ENCODE peak calls at places on chromosomes 2 and 18, in ten cellular contexts. One of them, this sample, is unnamed.

GRCh38 chr2:111919362-111919761 is 21.0 kb downstream of the MERTK start:
- DNase-seq in CD8-positive, alpha-beta T cell: no peak
- DNase-seq in fibroblast of villous mesenchyme: no peak
- DNase-seq in iPS DF 6.9: no peak
- DNase-seq in psoas muscle: no peak
- DNase-seq in AG04450: no peak
- DNase-seq in HFF-Myc: no peak
- DNase-seq in lung: no peak
- DNase-seq in IMR-90: no peak
- DNase-seq in fibroblast of the aortic adventitia: no peak
- DNase-seq in this sample: no peak

GRCh38 chr2:23694058-23695045 is 232.6 kb downstream of the ATAD2B start:
- DNase-seq in CD8-positive, alpha-beta T cell: no peak
- DNase-seq in fibroblast of villous mesenchyme: no peak
- DNase-seq in iPS DF 6.9: no peak
- DNase-seq in psoas muscle: no peak
- DNase-seq in AG04450: no peak
- DNase-seq in HFF-Myc: no peak
- DNase-seq in lung: no peak
- DNase-seq in IMR-90: no peak
- DNase-seq in fibroblast of the aortic adventitia: no peak
- DNase-seq in this sample: no peak

GRCh38 chr2:120104772-120105171 is 91.9 kb downstream of the EPB41L5 start:
- DNase-seq in CD8-positive, alpha-beta T cell: no peak
- DNase-seq in fibroblast of villous mesenchyme: no peak
- DNase-seq in iPS DF 6.9: no peak
- DNase-seq in psoas muscle: no peak
- DNase-seq in AG04450: no peak
- DNase-seq in HFF-Myc: no peak
- DNase-seq in lung: no peak
- DNase-seq in IMR-90: no peak
- DNase-seq in fibroblast of the aortic adventitia: no peak
- DNase-seq in this sample: no peak

GRCh38 chr2:29064746-29065478 is 9.4 kb downstream of the PCARE start:
- DNase-seq in CD8-positive, alpha-beta T cell: no peak
- DNase-seq in fibroblast of villous mesenchyme: peak
- DNase-seq in iPS DF 6.9: no peak
- DNase-seq in psoas muscle: no peak
- DNase-seq in AG04450: no peak
- DNase-seq in HFF-Myc: no peak
- DNase-seq in lung: no peak
- DNase-seq in IMR-90: no peak
- DNase-seq in fibroblast of the aortic adventitia: no peak
- DNase-seq in this sample: no peak

GRCh38 chr18:40072761-40073160 is 1882.3 kb upstream of the PIK3C3 start:
- DNase-seq in CD8-positive, alpha-beta T cell: no peak
- DNase-seq in fibroblast of villous mesenchyme: no peak
- DNase-seq in iPS DF 6.9: no peak
- DNase-seq in psoas muscle: no peak
- DNase-seq in AG04450: no peak
- DNase-seq in HFF-Myc: no peak
- DNase-seq in lung: no peak
- DNase-seq in IMR-90: no peak
- DNase-seq in fibroblast of the aortic adventitia: no peak
- DNase-seq in this sample: no peak

GRCh38 chr2:32954206-32954605 is 7.5 kb downstream of the LTBP1 start:
- DNase-seq in CD8-positive, alpha-beta T cell: no peak
- DNase-seq in fibroblast of villous mesenchyme: no peak
- DNase-seq in iPS DF 6.9: no peak
- DNase-seq in psoas muscle: no peak
- DNase-seq in AG04450: no peak
- DNase-seq in HFF-Myc: no peak
- DNase-seq in lung: no peak
- DNase-seq in IMR-90: no peak
- DNase-seq in fibroblast of the aortic adventitia: no peak
- DNase-seq in this sample: no peak

GRCh38 chr2:208369091-208369490 is 37.5 kb upstream of the PTH2R start:
- DNase-seq in CD8-positive, alpha-beta T cell: no peak
- DNase-seq in fibroblast of villous mesenchyme: peak
- DNase-seq in iPS DF 6.9: no peak
- DNase-seq in psoas muscle: no peak
- DNase-seq in AG04450: no peak
- DNase-seq in HFF-Myc: no peak
- DNase-seq in lung: no peak
- DNase-seq in IMR-90: peak
- DNase-seq in fibroblast of the aortic adventitia: peak
- DNase-seq in this sample: no peak

GRCh38 chr2:17148298-17149228 is 369.7 kb downstream of the RAD51AP2 start:
- DNase-seq in CD8-positive, alpha-beta T cell: no peak
- DNase-seq in fibroblast of villous mesenchyme: peak
- DNase-seq in iPS DF 6.9: no peak
- DNase-seq in psoas muscle: no peak
- DNase-seq in AG04450: no peak
- DNase-seq in HFF-Myc: no peak
- DNase-seq in lung: no peak
- DNase-seq in IMR-90: no peak
- DNase-seq in fibroblast of the aortic adventitia: peak
- DNase-seq in this sample: no peak

GRCh38 chr2:26421961-26422360 is 20.2 kb downstream of the DRC1 start:
- DNase-seq in CD8-positive, alpha-beta T cell: no peak
- DNase-seq in fibroblast of villous mesenchyme: no peak
- DNase-seq in iPS DF 6.9: no peak
- DNase-seq in psoas muscle: no peak
- DNase-seq in AG04450: no peak
- DNase-seq in HFF-Myc: no peak
- DNase-seq in lung: no peak
- DNase-seq in IMR-90: no peak
- DNase-seq in fibroblast of the aortic adventitia: no peak
- DNase-seq in this sample: no peak

GRCh38 chr2:162661618-162662017 is 176.9 kb downstream of the KCNH7 start:
- DNase-seq in CD8-positive, alpha-beta T cell: no peak
- DNase-seq in fibroblast of villous mesenchyme: no peak
- DNase-seq in iPS DF 6.9: no peak
- DNase-seq in psoas muscle: no peak
- DNase-seq in AG04450: no peak
- DNase-seq in HFF-Myc: no peak
- DNase-seq in lung: no peak
- DNase-seq in IMR-90: no peak
- DNase-seq in fibroblast of the aortic adventitia: no peak
- DNase-seq in this sample: no peak

GRCh38 chr2:27977623-27978312 is 87.2 kb downstream of the BABAM2 start:
- DNase-seq in CD8-positive, alpha-beta T cell: no peak
- DNase-seq in fibroblast of villous mesenchyme: peak
- DNase-seq in iPS DF 6.9: no peak
- DNase-seq in psoas muscle: peak
- DNase-seq in AG04450: peak
- DNase-seq in HFF-Myc: peak
- DNase-seq in lung: no peak
- DNase-seq in IMR-90: peak
- DNase-seq in fibroblast of the aortic adventitia: peak
- DNase-seq in this sample: no peak

GRCh38 chr2:53490659-53491058 is 276.9 kb upstream of the CHAC2 start:
- DNase-seq in CD8-positive, alpha-beta T cell: no peak
- DNase-seq in fibroblast of villous mesenchyme: peak
- DNase-seq in iPS DF 6.9: no peak
- DNase-seq in psoas muscle: peak
- DNase-seq in AG04450: peak
- DNase-seq in HFF-Myc: no peak
- DNase-seq in lung: no peak
- DNase-seq in IMR-90: peak
- DNase-seq in fibroblast of the aortic adventitia: peak
- DNase-seq in this sample: no peak

GRCh38 chr18:70641156-70641775 is 352.4 kb downstream of the SOCS6 start:
- DNase-seq in CD8-positive, alpha-beta T cell: no peak
- DNase-seq in fibroblast of villous mesenchyme: no peak
- DNase-seq in iPS DF 6.9: no peak
- DNase-seq in psoas muscle: no peak
- DNase-seq in AG04450: no peak
- DNase-seq in HFF-Myc: no peak
- DNase-seq in lung: no peak
- DNase-seq in IMR-90: no peak
- DNase-seq in fibroblast of the aortic adventitia: no peak
- DNase-seq in this sample: no peak

GRCh38 chr2:132547089-132547687 is 122.8 kb downstream of the LYPD1 start:
- DNase-seq in CD8-positive, alpha-beta T cell: no peak
- DNase-seq in fibroblast of villous mesenchyme: peak
- DNase-seq in iPS DF 6.9: peak
- DNase-seq in psoas muscle: peak
- DNase-seq in AG04450: peak
- DNase-seq in HFF-Myc: peak
- DNase-seq in lung: peak
- DNase-seq in IMR-90: peak
- DNase-seq in fibroblast of the aortic adventitia: peak
- DNase-seq in this sample: no peak

GRCh38 chr2:187500585-187501359 is 52.7 kb upstream of the CALCRL start:
- DNase-seq in CD8-positive, alpha-beta T cell: no peak
- DNase-seq in fibroblast of villous mesenchyme: peak
- DNase-seq in iPS DF 6.9: no peak
- DNase-seq in psoas muscle: no peak
- DNase-seq in AG04450: peak
- DNase-seq in HFF-Myc: no peak
- DNase-seq in lung: no peak
- DNase-seq in IMR-90: peak
- DNase-seq in fibroblast of the aortic adventitia: peak
- DNase-seq in this sample: no peak

GRCh38 chr2:148619560-148620190 is 24.9 kb upstream of the EPC2 start:
- DNase-seq in CD8-positive, alpha-beta T cell: no peak
- DNase-seq in fibroblast of villous mesenchyme: no peak
- DNase-seq in iPS DF 6.9: no peak
- DNase-seq in psoas muscle: no peak
- DNase-seq in AG04450: no peak
- DNase-seq in HFF-Myc: no peak
- DNase-seq in lung: no peak
- DNase-seq in IMR-90: no peak
- DNase-seq in fibroblast of the aortic adventitia: no peak
- DNase-seq in this sample: no peak
- H3K4me3 ChIP-seq in CD8-positive, alpha-beta T cell: no peak
- H3K4me3 ChIP-seq in fibroblast of villous mesenchyme: no peak
- H3K4me3 ChIP-seq in iPS DF 6.9: no peak
- H3K4me3 ChIP-seq in psoas muscle: no peak
- H3K4me3 ChIP-seq in AG04450: no peak
- H3K4me3 ChIP-seq in HFF-Myc: no peak
- H3K4me3 ChIP-seq in lung: no peak
- H3K4me3 ChIP-seq in IMR-90: no peak
- H3K4me3 ChIP-seq in fibroblast of the aortic adventitia: no peak
- H3K4me3 ChIP-seq in this sample: no peak

GRCh38 chr2:127608061-127609011 is 37.6 kb upstream of the GPR17 start:
- DNase-seq in CD8-positive, alpha-beta T cell: no peak
- DNase-seq in fibroblast of villous mesenchyme: no peak
- DNase-seq in iPS DF 6.9: no peak
- DNase-seq in psoas muscle: no peak
- DNase-seq in AG04450: no peak
- DNase-seq in HFF-Myc: no peak
- DNase-seq in lung: no peak
- DNase-seq in IMR-90: no peak
- DNase-seq in fibroblast of the aortic adventitia: no peak
- DNase-seq in this sample: no peak
- H3K4me3 ChIP-seq in CD8-positive, alpha-beta T cell: no peak
- H3K4me3 ChIP-seq in fibroblast of villous mesenchyme: no peak
- H3K4me3 ChIP-seq in iPS DF 6.9: no peak
- H3K4me3 ChIP-seq in psoas muscle: no peak
- H3K4me3 ChIP-seq in AG04450: no peak
- H3K4me3 ChIP-seq in HFF-Myc: no peak
- H3K4me3 ChIP-seq in lung: no peak
- H3K4me3 ChIP-seq in IMR-90: no peak
- H3K4me3 ChIP-seq in fibroblast of the aortic adventitia: no peak
- H3K4me3 ChIP-seq in this sample: no peak

GRCh38 chr18:79393626-79394401 is 1.9 kb upstream of the NFATC1 start:
- DNase-seq in CD8-positive, alpha-beta T cell: no peak
- DNase-seq in fibroblast of villous mesenchyme: peak
- DNase-seq in iPS DF 6.9: no peak
- DNase-seq in psoas muscle: peak
- DNase-seq in AG04450: peak
- DNase-seq in HFF-Myc: peak
- DNase-seq in lung: peak
- DNase-seq in IMR-90: peak
- DNase-seq in fibroblast of the aortic adventitia: peak
- DNase-seq in this sample: no peak

GRCh38 chr18:79392226-79392625 is 3.5 kb upstream of the NFATC1 start:
- DNase-seq in CD8-positive, alpha-beta T cell: no peak
- DNase-seq in fibroblast of villous mesenchyme: no peak
- DNase-seq in iPS DF 6.9: no peak
- DNase-seq in psoas muscle: no peak
- DNase-seq in AG04450: no peak
- DNase-seq in HFF-Myc: no peak
- DNase-seq in lung: no peak
- DNase-seq in IMR-90: no peak
- DNase-seq in fibroblast of the aortic adventitia: no peak
- DNase-seq in this sample: no peak

GRCh38 chr18:79394438-79395307 is 1.1 kb upstream of the NFATC1 start:
- DNase-seq in CD8-positive, alpha-beta T cell: no peak
- DNase-seq in fibroblast of villous mesenchyme: peak
- DNase-seq in iPS DF 6.9: no peak
- DNase-seq in psoas muscle: no peak
- DNase-seq in AG04450: no peak
- DNase-seq in HFF-Myc: no peak
- DNase-seq in lung: no peak
- DNase-seq in IMR-90: peak
- DNase-seq in fibroblast of the aortic adventitia: peak
- DNase-seq in this sample: no peak

GRCh38 chr18:79395308-79395640 is 456 bp upstream of the NFATC1 start:
- DNase-seq in CD8-positive, alpha-beta T cell: no peak
- DNase-seq in fibroblast of villous mesenchyme: no peak
- DNase-seq in iPS DF 6.9: no peak
- DNase-seq in psoas muscle: no peak
- DNase-seq in AG04450: no peak
- DNase-seq in HFF-Myc: no peak
- DNase-seq in lung: no peak
- DNase-seq in IMR-90: no peak
- DNase-seq in fibroblast of the aortic adventitia: no peak
- DNase-seq in this sample: no peak

DNA sequence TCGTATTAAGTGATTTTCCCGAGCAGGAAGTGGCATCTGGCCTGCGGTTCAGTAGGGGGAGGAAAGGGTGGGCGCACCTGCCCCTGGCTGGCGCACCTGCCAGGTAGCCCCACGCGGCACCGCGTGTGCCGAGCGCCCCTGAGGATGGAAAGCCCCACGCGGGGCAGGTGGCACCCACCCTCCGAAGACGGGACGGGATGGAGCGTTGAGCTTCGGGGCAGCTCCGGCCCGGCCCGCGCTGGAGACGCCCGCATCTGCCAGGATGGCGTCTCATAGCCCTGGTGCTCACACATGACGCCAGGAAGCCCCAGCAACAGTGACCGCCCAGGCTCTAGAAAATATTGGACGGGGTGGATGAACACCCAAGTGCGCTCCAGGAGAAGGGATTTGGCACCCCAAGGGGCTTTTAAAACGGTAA is 2.5 kb upstream of the NFATC1 start:
- DNase-seq in CD8-positive, alpha-beta T cell: no peak
- DNase-seq in fibroblast of villous mesenchyme: no peak
- DNase-seq in iPS DF 6.9: no peak
- DNase-seq in psoas muscle: no peak
- DNase-seq in AG04450: no peak
- DNase-seq in HFF-Myc: no peak
- DNase-seq in lung: no peak
- DNase-seq in IMR-90: no peak
- DNase-seq in fibroblast of the aortic adventitia: no peak
- DNase-seq in this sample: no peak
- H3K4me3 ChIP-seq in CD8-positive, alpha-beta T cell: peak
- H3K4me3 ChIP-seq in fibroblast of villous mesenchyme: peak
- H3K4me3 ChIP-seq in iPS DF 6.9: peak
- H3K4me3 ChIP-seq in psoas muscle: peak
- H3K4me3 ChIP-seq in AG04450: peak
- H3K4me3 ChIP-seq in HFF-Myc: peak
- H3K4me3 ChIP-seq in lung: no peak
- H3K4me3 ChIP-seq in IMR-90: peak
- H3K4me3 ChIP-seq in fibroblast of the aortic adventitia: no peak
- H3K4me3 ChIP-seq in this sample: peak

GRCh38 chr18:22194151-22194598 is 24.8 kb downstream of the GATA6 start:
- DNase-seq in CD8-positive, alpha-beta T cell: no peak
- DNase-seq in fibroblast of villous mesenchyme: peak
- DNase-seq in iPS DF 6.9: no peak
- DNase-seq in psoas muscle: no peak
- DNase-seq in AG04450: no peak
- DNase-seq in HFF-Myc: no peak
- DNase-seq in lung: no peak
- DNase-seq in IMR-90: no peak
- DNase-seq in fibroblast of the aortic adventitia: peak
- DNase-seq in this sample: no peak
- H3K4me3 ChIP-seq in CD8-positive, alpha-beta T cell: no peak
- H3K4me3 ChIP-seq in fibroblast of villous mesenchyme: no peak
- H3K4me3 ChIP-seq in iPS DF 6.9: no peak
- H3K4me3 ChIP-seq in psoas muscle: no peak
- H3K4me3 ChIP-seq in AG04450: no peak
- H3K4me3 ChIP-seq in HFF-Myc: no peak
- H3K4me3 ChIP-seq in lung: no peak
- H3K4me3 ChIP-seq in IMR-90: no peak
- H3K4me3 ChIP-seq in fibroblast of the aortic adventitia: peak
- H3K4me3 ChIP-seq in this sample: no peak

This sample was measured in esophagus muscularis mucosa.